ENCODE peak calls at places on chromosome 17, in seven cellular contexts. I is A549, K is neural progenitor cell, D is lower leg skin, X is AG09319, L is HFFc6, M is neural crest cell. C is an unnamed sample.

GRCh38 chr17:53655591-53655990 is 167.1 kb upstream of the KIF2B start:
- DNase-seq in I (no peak), K (no peak), D (no peak), X (no peak), L (no peak), M (no peak), C (no peak)

GRCh38 chr17:33234930-33235685 is 58.0 kb downstream of the ASIC2 start:
- DNase-seq in I (peak; percentile 79), K (no peak), D (peak; percentile 91), X (peak; percentile 74), L (peak; percentile 83), M (no peak), C (no peak)

GRCh38 chr17:30273373-30273772 is 18.4 kb downstream of the BLMH start:
- DNase-seq in I (no peak), K (no peak), D (no peak), X (no peak), L (peak; percentile 19), M (no peak), C (no peak)

GRCh38 chr17:57379237-57380054 is 123.1 kb downstream of the MSI2 start:
- DNase-seq in I (no peak), K (peak; percentile 66), D (no peak), X (no peak), L (no peak), M (no peak), C (no peak)

GRCh38 chr17:38861399-38861843 is 7.9 kb upstream of the RPL23 start:
- DNase-seq in I (peak; percentile 81), K (no peak), D (no peak), X (no peak), L (no peak), M (no peak), C (no peak)

GRCh38 chr17:12320286-12320685 is 299.6 kb downstream of the MAP2K4 start:
- DNase-seq in I (no peak), K (no peak), D (no peak), X (peak; percentile 4), L (peak; percentile 82), M (no peak), C (no peak)

GRCh38 chr17:80262291-80262690 is 1.6 kb downstream of the RNF213 start:
- DNase-seq in I (no peak), K (no peak), D (no peak), X (no peak), L (no peak), M (no peak), C (no peak)

GRCh38 chr17:65154770-65155589 is 17.8 kb downstream of the RGS9 start:
- DNase-seq in I (peak; percentile 69), K (no peak), D (no peak), X (no peak), L (peak; percentile 62), M (no peak), C (peak; percentile 50)

GRCh38 chr17:32261521-32261792 is 4.2 kb upstream of the RHBDL3 start:
- DNase-seq in I (no peak), K (no peak), D (no peak), X (no peak), L (no peak), M (no peak), C (no peak)

GRCh38 chr17:51035436-51035835 is 85.2 kb downstream of the SPAG9 start:
- DNase-seq in I (no peak), K (peak; percentile 40), D (no peak), X (peak; percentile 68), L (peak; percentile 74), M (no peak), C (no peak)

GRCh38 chr17:32846143-32846542 is 30.8 kb downstream of the MYO1D start:
- DNase-seq in I (no peak), K (no peak), D (no peak), X (no peak), L (no peak), M (no peak), C (no peak)

GRCh38 chr17:70767102-70767701 is 597.9 kb downstream of the KCNJ2 start:
- DNase-seq in I (peak; percentile 29), K (peak; percentile 53), D (no peak), X (no peak), L (peak; percentile 30), M (peak; percentile 21), C (no peak)

GRCh38 chr17:31442860-31443259 is 51.4 kb downstream of the RAB11FIP4 start:
- DNase-seq in I (no peak), K (no peak), D (no peak), X (no peak), L (no peak), M (no peak), C (no peak)

GRCh38 chr17:50919321-50920040 is 53.3 kb upstream of the TOB1 start:
- DNase-seq in I (peak; percentile 99), K (peak; percentile 86), D (peak; percentile 94), X (peak; percentile 42), L (peak; percentile 94), M (peak; percentile 64), C (peak; percentile 97)

GRCh38 chr17:20086416-20087074 is 77.4 kb downstream of the SPECC1 start:
- DNase-seq in I (no peak), K (no peak), D (no peak), X (no peak), L (no peak), M (no peak), C (no peak)

GRCh38 chr17:27577884-27578717 is 52.9 kb upstream of the LGALS9 start:
- DNase-seq in I (no peak), K (no peak), D (no peak), X (no peak), L (no peak), M (no peak), C (no peak)

GRCh38 chr17:56978441-56979090 is 635 bp downstream of the SCPEP1 start:
- DNase-seq in I (no peak), K (no peak), D (no peak), X (no peak), L (no peak), M (no peak), C (no peak)

GRCh38 chr17:76179496-76180467 is 38.7 kb upstream of the FOXJ1 start:
- DNase-seq in I (no peak), K (no peak), D (no peak), X (no peak), L (no peak), M (no peak), C (no peak)

GRCh38 chr17:68734911-68735310 is 133.7 kb upstream of the FAM20A start:
- DNase-seq in I (no peak), K (no peak), D (no peak), X (no peak), L (no peak), M (no peak), C (no peak)

DNA sequence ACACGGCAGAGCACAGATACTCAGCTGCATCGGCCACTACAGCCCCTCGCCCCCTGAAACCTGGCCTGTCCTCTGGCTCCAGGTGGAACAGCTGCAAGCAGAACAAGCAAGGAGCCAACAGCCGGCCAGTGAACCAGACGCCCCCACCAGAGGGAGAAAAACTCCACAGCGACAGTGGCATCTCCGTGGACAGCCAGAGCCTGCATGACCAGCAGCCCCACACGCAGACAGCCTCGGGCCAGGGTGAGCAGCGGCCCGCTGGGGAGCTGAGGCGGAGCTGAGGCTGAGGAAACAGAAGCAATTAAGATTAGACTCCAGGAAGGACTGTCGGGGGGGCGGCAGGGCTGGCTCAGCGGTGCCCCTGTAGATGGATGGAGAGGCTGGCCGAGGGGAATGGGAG is 16.7 kb downstream of the NGFR start:
- DNase-seq in I (no peak), K (no peak), D (no peak), X (no peak), L (no peak), M (no peak), C (no peak)
- TF ChIP-seq CTCF in I (no peak), K (no peak), D (no peak), X (no peak), L (no peak), M (no peak), C (no peak)

GRCh38 chr17:35433075-35433894 is 985 bp upstream of the SLFN12 start:
- DNase-seq in I (peak; percentile 87), K (peak; percentile 36), D (peak; percentile 91), X (peak; percentile 96), L (peak; percentile 99), M (no peak), C (peak; percentile 78)
- TF ChIP-seq CTCF in I (no peak), K (peak; percentile 12), D (no peak), X (peak; percentile 35), L (peak; percentile 67), M (peak; percentile 20), C (no peak)

DNA sequence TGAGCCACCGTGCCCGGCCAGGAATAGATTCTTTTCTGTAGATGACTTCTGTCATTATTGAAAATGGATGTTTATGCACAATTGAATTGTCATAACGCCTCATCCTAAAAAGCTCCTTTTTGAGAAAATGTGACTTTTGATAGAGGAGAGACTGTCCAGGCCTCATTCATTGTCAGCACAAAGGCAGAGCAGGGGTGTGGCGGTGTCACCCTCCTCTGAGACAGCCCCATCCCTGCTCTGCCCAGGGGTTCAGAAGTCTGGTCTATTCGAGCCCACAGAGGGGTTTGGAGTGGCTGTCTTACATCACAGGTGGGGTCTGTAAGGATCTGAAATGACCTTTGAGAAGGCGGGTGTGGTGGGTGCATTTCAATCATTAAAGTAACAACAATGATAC is 160.9 kb downstream of the SEC14L1 start:
- DNase-seq in I (no peak), K (no peak), D (no peak), X (no peak), L (no peak), M (no peak), C (no peak)
- TF ChIP-seq CTCF in I (no peak), K (no peak), D (no peak), X (no peak), L (no peak), M (no peak), C (no peak)

GRCh38 chr17:3572231-3572630 is 14.6 kb upstream of the TRPV3 start:
- DNase-seq in I (no peak), K (no peak), D (no peak), X (no peak), L (no peak), M (no peak), C (no peak)

GRCh38 chr17:3571043-3571900 is 13.7 kb upstream of the TRPV3 start:
- DNase-seq in I (no peak), K (no peak), D (no peak), X (no peak), L (no peak), M (no peak), C (no peak)

GRCh38 chr17:3574231-3574630 is 16.6 kb upstream of the TRPV3 start:
- DNase-seq in I (no peak), K (no peak), D (no peak), X (no peak), L (no peak), M (no peak), C (no peak)

GRCh38 chr17:3575506-3575905 is 17.9 kb upstream of the TRPV3 start:
- DNase-seq in I (no peak), K (no peak), D (no peak), X (peak; percentile 42), L (peak; percentile 90), M (no peak), C (no peak)

DNA sequence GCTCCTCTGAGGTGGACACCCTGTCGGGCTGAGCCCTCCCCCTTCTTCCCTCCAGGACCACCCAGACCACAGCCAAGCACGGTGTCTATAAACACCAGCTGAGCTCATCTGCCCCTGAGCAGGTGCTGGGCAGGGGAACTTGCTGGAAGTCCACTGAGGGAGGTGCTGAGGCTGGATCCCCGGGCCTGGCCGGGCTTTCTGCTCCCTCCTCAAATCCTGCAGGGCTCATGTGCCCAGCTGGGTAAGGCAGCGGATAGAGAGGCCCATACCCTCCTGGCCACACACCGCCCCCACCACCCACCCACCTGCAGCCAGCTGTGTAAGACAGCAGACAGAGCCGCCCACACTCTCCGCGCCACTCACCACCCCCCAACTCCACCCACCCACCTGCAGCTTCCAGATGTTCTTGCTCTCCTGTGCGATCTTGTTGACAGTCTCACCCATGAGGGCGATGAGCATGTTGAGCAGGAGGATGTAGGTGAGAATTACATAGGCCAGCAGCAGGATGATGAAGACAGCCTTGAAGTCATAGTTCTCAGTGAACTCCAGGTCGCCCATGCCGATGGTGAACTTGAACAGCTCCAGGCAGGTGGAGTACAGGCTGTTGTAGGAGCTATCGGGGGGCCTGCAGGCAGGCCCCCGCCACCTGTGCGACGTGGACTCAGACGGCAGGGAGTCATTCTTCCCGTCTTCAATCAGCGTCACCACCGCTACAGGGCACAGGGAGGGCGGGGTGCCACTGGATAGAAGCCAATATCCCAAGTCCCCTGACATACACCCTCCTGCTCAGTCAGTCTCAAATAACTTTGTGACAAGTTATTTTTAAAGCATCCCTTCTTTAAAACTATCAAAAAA is 15.9 kb upstream of the TRPV3 start:
- DNase-seq in I (no peak), K (no peak), D (no peak), X (no peak), L (no peak), M (no peak), C (no peak)
- TF ChIP-seq CTCF in I (no peak), K (no peak), D (no peak), X (no peak), L (no peak), M (no peak), C (no peak)

C was measured in CD14-positive monocyte.